ENCODE peak calls at places on chromosomes 12 and 14, in six cellular contexts. M is IMR-90, Q is cardiac fibroblast, K is left ventricle myocardium inferior, X is MCF 10A, U is WERI-Rb-1. C is an unnamed sample.

GRCh38 chr12:110853856-110854255 is 7.1 kb downstream of the CCDC63 start:
- DNase-seq in X (no peak), M (no peak), K (no peak), U (no peak), Q (peak), C (no peak)

GRCh38 chr12:12016284-12017100 is 54.2 kb upstream of the BCL2L14 start:
- DNase-seq in X (no peak), K (no peak), Q (no peak), U (no peak), M (no peak), C (no peak)

GRCh38 chr14:61331992-61332657 is 10.7 kb downstream of the PRKCH start:
- DNase-seq in Q (no peak), X (no peak), M (no peak), U (no peak), K (no peak), C (no peak)

GRCh38 chr14:95959317-95959716 is 79.8 kb upstream of the C14orf132 start:
- DNase-seq in K (no peak), X (no peak), Q (no peak), U (no peak), M (no peak), C (no peak)

GRCh38 chr14:60331201-60332045 is 82.4 kb downstream of the PPM1A start:
- DNase-seq in M (peak), U (peak), X (peak), K (peak), Q (peak), C (no peak)

GRCh38 chr14:71143391-71144290 is 236.4 kb downstream of the PCNX1 start:
- DNase-seq in X (peak), K (no peak), Q (peak), U (no peak), M (peak), C (no peak)

GRCh38 chr14:73755434-73756014 is 41.3 kb upstream of the PNMA1 start:
- DNase-seq in Q (peak), U (no peak), M (no peak), X (peak), K (peak), C (no peak)

GRCh38 chr14:105477659-105478623 is 3.3 kb downstream of the CRIP2 start:
- DNase-seq in X (no peak), U (no peak), M (no peak), K (peak), Q (no peak), C (no peak)

GRCh38 chr14:88948199-88948598 is 123.7 kb downstream of the TTC8 start:
- DNase-seq in M (peak), K (no peak), X (no peak), Q (peak), U (no peak), C (no peak)

GRCh38 chr12:6917491-6918231 is 3.3 kb downstream of the ENO2 start:
- DNase-seq in K (no peak), U (no peak), Q (peak), M (peak), X (no peak), C (no peak)

GRCh38 chr12:20264608-20265114 is 103.7 kb upstream of the PDE3A start:
- DNase-seq in Q (peak), U (no peak), K (no peak), X (no peak), M (peak), C (no peak)

GRCh38 chr14:65704412-65704811 is 291.9 kb downstream of the FUT8 start:
- DNase-seq in X (no peak), M (peak), Q (peak), K (no peak), U (no peak), C (no peak)

GRCh38 chr12:53097207-53097563 is 282 bp upstream of the IGFBP6 start:
- DNase-seq in M (peak), Q (peak), K (peak), X (peak), U (no peak), C (no peak)

GRCh38 chr12:29242921-29243431 is 93.9 kb downstream of the FAR2 start:
- DNase-seq in U (peak), M (no peak), Q (no peak), K (no peak), X (no peak), C (peak)

GRCh38 chr14:103517626-103518415 is 4.8 kb downstream of the CKB start:
- DNase-seq in Q (no peak), K (no peak), M (no peak), U (no peak), X (no peak), C (no peak)

GRCh38 chr14:37116933-37117844 is 55.2 kb downstream of the SLC25A21 start:
- DNase-seq in K (no peak), X (peak), M (peak), Q (peak), U (no peak), C (no peak)

GRCh38 chr14:95363468-95363954 is 43.8 kb upstream of the CLMN start:
- DNase-seq in U (no peak), M (no peak), X (no peak), Q (no peak), K (no peak), C (no peak)

GRCh38 chr12:69196302-69197288 is 42.8 kb upstream of the CPSF6 start:
- DNase-seq in U (peak), Q (peak), X (peak), K (no peak), M (peak), C (no peak)

GRCh38 chr12:111327474-111327873 is 41.4 kb downstream of the PHETA1 start:
- DNase-seq in K (no peak), Q (no peak), U (no peak), M (no peak), X (no peak), C (no peak)

GRCh38 chr12:90304231-90304630 is 595.6 kb upstream of the ATP2B1 start:
- DNase-seq in U (no peak), M (no peak), K (no peak), Q (no peak), X (no peak), C (no peak)

GRCh38 chr12:6547987-6548386 is 7.9 kb downstream of the IFFO1 start:
- DNase-seq in Q (peak), U (no peak), M (peak), X (peak), K (peak), C (no peak)

GRCh38 chr14:95540236-95540635 is 5.4 kb downstream of the GLRX5 start:
- DNase-seq in K (no peak), Q (no peak), M (no peak), X (no peak), U (no peak), C (no peak)

GRCh38 chr12:112022241-112023016 is 9.2 kb downstream of the ERP29 start:
- DNase-seq in X (no peak), K (no peak), Q (no peak), U (no peak), M (no peak), C (no peak)

GRCh38 chr12:7116196-7116595 is 7.2 kb upstream of the C1RL start:
- DNase-seq in M (no peak), Q (no peak), X (no peak), K (no peak), U (no peak), C (no peak)

GRCh38 chr12:128814411-128815261 is 9.1 kb downstream of the SLC15A4 start:
- DNase-seq in Q (no peak), X (no peak), U (no peak), M (no peak), K (no peak), C (no peak)

GRCh38 chr14:76500480-76500879 is 124.5 kb downstream of the ESRRB start:
- DNase-seq in U (no peak), Q (no peak), X (no peak), M (no peak), K (no peak), C (peak)

GRCh38 chr12:57632369-57632897 is 568 bp downstream of the B4GALNT1 start:
- DNase-seq in Q (no peak), U (peak), K (no peak), X (no peak), M (no peak), C (no peak)

DNA sequence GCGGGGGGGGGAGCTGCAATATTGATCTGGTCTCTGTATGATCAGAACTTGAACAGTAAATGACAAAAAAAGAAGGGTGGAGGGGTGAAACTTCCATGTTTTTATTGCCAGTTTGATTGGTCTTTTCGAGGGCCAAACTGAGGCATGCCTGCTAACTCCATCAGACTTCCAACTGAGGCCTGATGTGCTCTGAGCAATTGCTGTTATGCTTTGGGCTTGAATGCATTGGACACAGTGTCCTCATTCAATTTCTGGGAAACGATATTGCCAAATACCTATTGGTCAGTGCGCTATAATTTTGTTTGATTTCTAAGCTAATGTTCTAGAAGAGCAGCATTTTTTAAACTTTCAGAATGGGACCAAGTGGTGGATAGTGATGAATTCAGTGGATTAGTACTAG is 2.1 kb upstream of the SLC38A2 start:
- DNase-seq in X (no peak), Q (no peak), U (no peak), K (no peak), M (no peak), C (no peak)
- TF ChIP-seq CTCF in X (no peak), Q (no peak), U (no peak), K (no peak), M (no peak), C (no peak)

GRCh38 chr14:51680031-51680430 is 28.3 kb downstream of the FRMD6 start:
- DNase-seq in M (no peak), K (no peak), Q (no peak), U (no peak), X (no peak), C (no peak)
- TF ChIP-seq CTCF in M (no peak), K (no peak), Q (no peak), U (no peak), X (no peak), C (no peak)

GRCh38 chr14:100419856-100420255 is 96.7 kb downstream of the SLC25A47 start:
- DNase-seq in X (no peak), K (no peak), M (no peak), U (peak), Q (no peak), C (no peak)
- TF ChIP-seq CTCF in X (no peak), K (no peak), M (no peak), U (peak), Q (no peak), C (no peak)

GRCh38 chr12:85445060-85445938 is 165.3 kb downstream of the ALX1 start:
- DNase-seq in U (no peak), Q (no peak), X (no peak), M (no peak), K (no peak), C (no peak)

GRCh38 chr12:85448031-85448430 is 168.0 kb downstream of the ALX1 start:
- DNase-seq in Q (no peak), U (no peak), K (no peak), M (no peak), X (no peak), C (no peak)

DNA sequence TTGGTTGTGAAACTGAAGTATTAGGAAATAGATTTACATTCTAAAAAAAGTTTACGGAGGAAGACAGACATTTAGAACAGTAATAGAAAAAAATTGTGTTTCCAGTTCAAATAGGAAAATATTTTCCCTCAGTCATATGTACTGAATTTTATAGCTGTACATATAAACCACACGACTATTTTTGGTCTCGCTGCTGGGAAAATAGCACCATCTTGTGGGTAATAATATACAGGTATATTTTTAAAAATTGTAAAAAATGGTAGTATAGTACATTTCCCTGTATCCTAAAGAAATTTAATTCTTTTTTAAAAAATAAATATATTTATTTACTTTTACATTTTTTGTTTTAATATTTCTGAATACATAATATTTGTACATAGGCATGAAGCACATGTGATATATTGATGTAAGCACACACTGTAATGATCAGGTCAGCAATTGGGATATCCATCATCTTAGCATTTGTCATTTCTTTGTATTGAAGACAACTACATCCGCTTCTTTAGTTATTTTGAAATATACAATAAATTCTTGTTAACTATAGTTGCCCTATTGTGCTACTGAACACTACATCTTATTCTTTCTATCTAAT is 168.6 kb downstream of the ALX1 start:
- DNase-seq in U (no peak), M (peak), X (peak), K (no peak), Q (peak), C (no peak)
- TF ChIP-seq CTCF in U (no peak), M (peak), X (peak), K (no peak), Q (peak), C (peak)

GRCh38 chr12:48980389-48980952 is 2.3 kb downstream of the WNT1 start:
- DNase-seq in K (no peak), U (peak), X (no peak), M (no peak), Q (no peak), C (no peak)

GRCh38 chr12:48981757-48982157 is 3.6 kb downstream of the WNT1 start:
- DNase-seq in X (no peak), M (no peak), U (no peak), K (no peak), Q (no peak), C (no peak)

GRCh38 chr12:48979602-48980388 is 1.7 kb downstream of the WNT1 start:
- DNase-seq in Q (no peak), U (no peak), K (no peak), M (no peak), X (no peak), C (no peak)

GRCh38 chr12:48982397-48983080 is 4.4 kb downstream of the WNT1 start:
- DNase-seq in X (no peak), Q (no peak), M (no peak), U (no peak), K (no peak), C (no peak)

GRCh38 chr12:48980953-48981756 is 3.0 kb downstream of the WNT1 start:
- DNase-seq in Q (no peak), M (peak), K (no peak), X (no peak), U (peak), C (no peak)
- TF ChIP-seq CTCF in Q (peak), M (no peak), K (peak), X (no peak), U (peak), C (peak)

DNA sequence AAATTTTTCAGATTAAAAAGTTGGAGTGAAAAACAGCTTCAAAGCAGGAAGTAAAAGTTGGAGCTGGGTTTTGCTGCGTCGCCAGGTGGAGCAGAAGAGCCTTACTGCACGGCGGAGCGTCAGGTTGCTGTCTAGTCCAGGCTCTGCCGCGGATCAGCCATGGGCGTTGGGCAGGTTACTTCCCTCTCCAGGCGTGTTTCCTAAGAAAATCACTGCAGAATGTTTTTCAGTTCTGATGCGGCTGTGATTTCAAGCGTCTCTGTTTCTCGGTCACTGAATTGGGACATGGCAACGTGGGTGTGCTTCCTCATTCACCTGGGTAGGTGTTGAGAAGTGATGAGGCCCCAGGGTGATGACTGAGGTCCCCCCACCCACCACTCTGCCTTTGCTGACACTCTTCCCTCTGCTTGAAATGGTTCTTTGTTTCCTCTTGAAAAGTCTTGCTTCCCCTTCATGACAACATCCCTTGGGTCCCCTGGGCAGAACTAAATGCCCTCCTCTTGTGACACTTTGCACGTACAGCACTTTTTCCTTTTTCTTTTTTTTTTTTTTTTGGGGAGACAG is 7.6 kb downstream of the EVL start:
- DNase-seq in X (peak), Q (no peak), U (no peak), K (no peak), M (no peak), C (peak)
- TF ChIP-seq CTCF in X (peak), Q (no peak), U (no peak), K (no peak), M (no peak), C (peak)

GRCh38 chr14:38693423-38693822 is 409.6 kb downstream of the SEC23A start:
- DNase-seq in K (no peak), X (no peak), U (no peak), M (no peak), Q (no peak), C (no peak)
- TF ChIP-seq CTCF in K (no peak), X (no peak), U (no peak), M (no peak), Q (no peak), C (no peak)

DNA sequence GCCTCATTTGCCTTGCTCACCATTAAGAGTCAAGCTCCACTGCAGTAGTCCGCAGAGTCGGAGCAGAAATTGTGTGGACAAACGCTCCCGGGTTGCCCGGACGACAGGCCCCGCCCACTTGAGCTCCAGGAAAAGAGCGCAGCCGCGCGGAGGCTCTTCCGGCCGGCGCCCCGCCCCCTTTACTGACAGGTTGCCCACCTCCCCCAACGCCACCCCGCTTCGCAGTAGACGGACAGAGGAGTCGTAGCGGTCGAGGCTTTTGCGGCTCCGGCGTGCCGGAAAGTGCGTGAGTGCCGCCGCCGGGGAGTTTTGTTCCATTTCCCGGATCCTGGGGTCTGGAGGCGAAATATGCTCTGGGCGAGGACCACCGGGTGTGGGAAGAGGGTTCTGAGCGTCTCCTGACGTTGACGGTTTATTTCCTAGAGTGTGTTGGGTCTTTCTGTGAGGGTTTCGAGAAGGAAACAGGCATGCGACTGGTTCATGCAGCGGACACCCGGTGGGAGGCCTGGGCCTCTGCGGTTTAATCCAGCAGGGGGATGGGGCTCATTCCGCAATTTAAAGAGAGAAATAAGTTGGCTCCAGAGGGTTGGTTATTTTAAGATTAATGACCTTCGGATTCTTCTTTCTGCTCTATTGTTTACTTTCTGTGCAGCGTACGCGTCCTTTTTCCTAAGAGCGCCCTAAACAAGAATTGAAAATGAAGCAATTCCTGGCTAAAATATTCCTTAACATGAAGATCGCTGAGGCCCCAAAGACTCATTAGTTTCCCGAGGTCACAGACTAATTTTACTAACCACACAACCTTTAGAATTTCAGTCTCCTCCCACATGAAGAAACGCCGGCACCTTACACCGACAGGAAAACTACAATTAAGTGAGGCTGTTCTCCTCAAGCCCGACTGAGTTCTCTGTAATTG is at the start of the genes DNAI7 and ETFRF1:
- DNase-seq in K (peak), M (peak), X (peak), Q (peak), U (peak), C (peak)
- TF ChIP-seq CTCF in K (peak), M (no peak), X (no peak), Q (no peak), U (no peak), C (no peak)